ENCODE peak calls at places on chromosomes 6 and 20, in eight cellular contexts. E, W, A, I, J, V, T and D are unnamed samples.
A peak's percentile ranks its signal among the peaks of the same experiment; 100 is the strongest.

GRCh38 chr6:117907600-117908245 is 659 bp downstream of the SLC35F1 start:
- DNase-seq in A (no peak), T (no peak), I (peak; percentile 39), E (peak; percentile 74), W (peak; percentile 13), J (no peak), V (no peak), D (peak; percentile 35)

GRCh38 chr6:150753404-150754184 is 111.9 kb upstream of the MTHFD1L start:
- DNase-seq in W (no peak), V (no peak), T (no peak), E (no peak), J (no peak), A (no peak), I (no peak), D (no peak)

GRCh38 chr6:40907198-40907701 is 131.8 kb downstream of the UNC5CL start:
- DNase-seq in V (no peak), E (peak; percentile 73), W (peak; percentile 33), T (peak; percentile 23), J (peak; percentile 85), A (no peak), I (no peak), D (no peak)

GRCh38 chr6:32794510-32794909 is 22.3 kb downstream of the HLA-DOB start:
- DNase-seq in I (no peak), J (no peak), W (no peak), A (no peak), E (no peak), T (no peak), V (no peak), D (no peak)

GRCh38 chr6:168386973-168387372 is 54.0 kb upstream of the SMOC2 start:
- DNase-seq in T (no peak), I (no peak), A (no peak), E (no peak), W (no peak), V (no peak), J (no peak), D (no peak)

GRCh38 chr20:51624157-51624731 is 81.7 kb upstream of the NFATC2 start:
- DNase-seq in V (no peak), I (peak; percentile 61), T (peak; percentile 48), J (peak; percentile 53), E (peak; percentile 68), A (no peak), W (peak; percentile 51), D (peak; percentile 82)

GRCh38 chr20:38222231-38222922 is 38.2 kb downstream of the KIAA1755 start:
- DNase-seq in E (peak; percentile 86), W (peak; percentile 57), V (no peak), I (peak; percentile 63), A (peak; percentile 72), J (peak; percentile 48), T (peak; percentile 60), D (peak; percentile 85)

GRCh38 chr6:80610821-80611220 is 504.4 kb downstream of the BCKDHB start:
- DNase-seq in A (no peak), W (no peak), T (peak; percentile 45), V (no peak), J (peak; percentile 40), E (no peak), I (no peak), D (no peak)

GRCh38 chr20:5642155-5642981 is 107.8 kb upstream of the SHLD1 start:
- DNase-seq in V (no peak), I (no peak), W (no peak), E (no peak), T (peak; percentile 91), A (peak; percentile 65), J (peak; percentile 65), D (no peak)

GRCh38 chr6:134373282-134373922 is 55.5 kb upstream of the SGK1 start:
- DNase-seq in V (peak; percentile 63), E (no peak), J (peak; percentile 39), T (peak; percentile 92), I (no peak), W (no peak), A (peak; percentile 94), D (no peak)

GRCh38 chr6:6851059-6851658 is 256.6 kb upstream of the RREB1 start:
- DNase-seq in E (peak; percentile 69), A (no peak), I (no peak), J (peak; percentile 72), T (peak; percentile 99), V (peak; percentile 72), W (no peak), D (no peak)

GRCh38 chr6:87772597-87773530 is 70.8 kb upstream of the AKIRIN2 start:
- DNase-seq in T (peak; percentile 35), E (no peak), W (no peak), V (peak; percentile 74), A (no peak), I (no peak), J (no peak), D (no peak)

GRCh38 chr6:125020385-125020784 is 58.1 kb downstream of the RNF217 start:
- DNase-seq in A (no peak), W (no peak), V (no peak), I (no peak), E (no peak), T (peak; percentile 40), J (peak; percentile 12), D (no peak)

GRCh38 chr6:89615882-89616281 is 22.7 kb downstream of the LYRM2 start:
- DNase-seq in E (no peak), A (no peak), W (no peak), J (no peak), I (no peak), V (no peak), T (no peak), D (no peak)

GRCh38 chr6:89610149-89610642 is 28.4 kb downstream of the LYRM2 start:
- DNase-seq in T (peak; percentile 44), V (no peak), W (peak; percentile 74), J (no peak), E (peak; percentile 89), A (peak; percentile 59), I (peak; percentile 51), D (peak; percentile 63)

GRCh38 chr6:89611666-89612065 is 26.9 kb downstream of the LYRM2 start:
- DNase-seq in E (no peak), A (no peak), I (no peak), V (no peak), W (no peak), T (peak; percentile 44), J (no peak), D (no peak)

GRCh38 chr6:89613790-89614189 is 24.8 kb downstream of the LYRM2 start:
- DNase-seq in V (no peak), A (no peak), I (no peak), T (no peak), W (no peak), E (no peak), J (no peak), D (no peak)

DNA sequence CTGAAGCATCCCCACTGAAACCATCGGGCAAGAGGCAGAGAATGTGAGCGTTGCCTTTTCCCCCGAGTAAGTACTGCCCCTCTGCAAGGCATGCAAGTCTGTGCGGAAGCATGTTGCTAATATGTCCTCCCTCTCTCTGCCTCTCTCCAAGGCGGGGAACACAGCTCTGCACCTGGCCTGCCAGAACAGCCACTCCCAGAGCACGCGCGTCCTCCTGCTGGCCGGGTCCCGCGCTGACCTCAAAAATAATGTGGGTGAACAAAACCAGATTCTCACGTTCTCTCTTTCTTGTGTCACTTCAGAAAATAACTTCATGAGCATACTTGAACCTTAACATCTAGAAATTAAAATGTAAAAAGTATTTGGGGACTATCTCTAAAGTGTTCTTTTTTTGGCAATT is 26.4 kb downstream of the LYRM2 start:
- DNase-seq in A (no peak), W (no peak), J (no peak), E (no peak), V (no peak), T (no peak), I (no peak), D (no peak)
- TF ChIP-seq CTCF in A (no peak), W (no peak), J (no peak), E (no peak), V (no peak), T (no peak), I (peak; percentile 41), D (peak; percentile 38)

DNA sequence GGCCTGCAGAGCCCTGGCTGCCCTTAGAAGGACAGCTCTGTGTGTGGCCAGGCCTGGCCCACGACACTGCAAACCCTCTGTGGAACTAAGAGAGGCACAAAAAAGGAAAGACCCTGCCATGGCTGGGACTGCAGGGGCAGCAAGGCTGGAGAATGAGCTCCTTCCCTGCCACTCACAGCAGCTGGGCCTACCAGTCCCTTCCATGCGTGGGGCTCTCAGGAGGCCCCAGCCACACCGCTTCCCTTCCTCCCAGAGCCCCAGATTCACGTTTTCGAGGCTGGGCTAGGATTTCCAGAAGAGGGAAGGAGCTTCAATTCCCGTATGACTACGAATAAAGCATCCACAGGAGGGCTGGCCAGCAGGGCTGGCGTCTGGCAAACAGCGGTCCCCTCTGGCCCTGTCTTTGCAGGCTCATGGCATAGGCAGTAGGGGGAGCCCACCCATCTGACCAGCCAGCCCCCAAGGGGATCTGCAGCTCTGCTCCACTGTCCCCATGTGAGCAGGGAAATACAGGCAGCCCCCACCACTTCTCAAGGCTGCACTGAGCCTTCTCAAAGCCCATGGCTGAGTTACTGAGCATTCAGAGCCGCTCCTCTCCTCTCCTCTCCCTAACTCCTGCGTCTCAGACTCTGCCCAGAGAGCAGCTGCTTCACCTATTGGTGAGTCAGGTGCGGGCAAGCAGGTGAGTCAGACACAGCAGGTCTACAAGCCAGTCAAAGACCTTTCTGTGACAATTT is 53.1 kb downstream of the NINL start:
- DNase-seq in A (no peak), V (no peak), I (no peak), J (peak; percentile 56), T (peak; percentile 19), E (no peak), W (no peak), D (peak; percentile 25)
- TF ChIP-seq CTCF in A (no peak), V (no peak), I (no peak), J (no peak), T (peak; percentile 39), E (no peak), W (no peak), D (no peak)

GRCh38 chr6:16964553-16965499 is 137.0 kb upstream of the STMND1 start:
- DNase-seq in J (peak; percentile 77), E (peak; percentile 85), T (peak; percentile 78), W (peak; percentile 70), V (peak; percentile 29), I (peak; percentile 67), A (peak; percentile 75), D (peak; percentile 77)
- TF ChIP-seq CTCF in J (peak; percentile 92), E (peak; percentile 86), T (peak; percentile 97), W (peak; percentile 75), V (peak; percentile 94), I (peak; percentile 96), A (peak; percentile 94), D (peak; percentile 93)

DNA sequence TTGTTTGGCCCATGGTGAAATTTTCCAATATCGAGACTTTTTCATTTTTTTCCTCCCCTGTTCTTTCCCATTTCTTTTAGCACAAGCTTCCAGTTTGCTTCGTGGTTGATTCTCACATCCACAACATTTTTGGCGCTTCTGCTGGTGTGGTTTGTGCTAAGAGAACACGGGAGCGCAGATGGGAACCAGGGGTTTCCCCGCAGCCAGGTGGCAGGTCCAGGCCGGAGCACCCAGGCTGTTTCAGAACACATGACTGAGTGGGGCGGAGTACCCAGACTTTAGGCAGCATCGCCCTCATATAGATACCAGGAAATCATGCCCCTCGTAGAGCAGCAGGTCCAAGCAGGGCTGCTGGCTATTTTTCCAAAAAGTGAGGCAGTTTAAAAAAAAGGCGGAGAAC is 58.0 kb downstream of the SYTL3 start:
- DNase-seq in J (peak; percentile 51), T (no peak), W (no peak), E (no peak), V (no peak), I (no peak), A (no peak), D (no peak)
- TF ChIP-seq CTCF in J (no peak), T (no peak), W (no peak), E (no peak), V (no peak), I (no peak), A (no peak), D (no peak)

GRCh38 chr6:105204768-105205167 is 25.0 kb upstream of the POPDC3 start:
- DNase-seq in A (no peak), V (no peak), J (no peak), I (no peak), W (no peak), T (no peak), E (no peak), D (no peak)
- TF ChIP-seq CTCF in A (no peak), V (no peak), J (no peak), I (no peak), W (no peak), T (no peak), E (no peak), D (no peak)